ENCODE peak calls at places on chromosomes 11 and 22, in ten cellular contexts. Y is endothelial cell of umbilical vein, X is HCT116, G is spleen, M is stomach, K is GM12878, T is K562, S is H1, J is vagina, F is breast epithelium. A is an unnamed sample. For H3K9me3, the result is how much of the 10 kb centered on the place peaks cover.

GRCh38 chr11:102229510-102230119 is 87.7 kb upstream of the BIRC3 start:
- DNase-seq in Y (no peak), X (no peak), G (no peak), M (peak), K (no peak), T (no peak), S (no peak), J (no peak), F (no peak), A (no peak)

GRCh38 chr22:48077699-48078098 is 1315.2 kb downstream of the TBC1D22A start:
- DNase-seq in Y (no peak), X (no peak), G (no peak), M (no peak), K (no peak), T (no peak), S (no peak), J (no peak), F (no peak), A (no peak)

GRCh38 chr11:68844801-68845200 is 3.1 kb upstream of the CPT1A start:
- DNase-seq in Y (no peak), X (no peak), G (no peak), M (no peak), K (no peak), T (no peak), S (no peak), J (no peak), F (no peak), A (no peak)

GRCh38 chr22:39723899-39724351 is 153.4 kb downstream of the CACNA1I start:
- DNase-seq in Y (no peak), X (peak), G (no peak), M (peak), K (no peak), T (peak), S (no peak), J (no peak), F (no peak), A (no peak)

GRCh38 chr11:15770798-15771414 is 585.4 kb downstream of the SOX6 start:
- DNase-seq in Y (peak), X (peak), G (no peak), M (peak), K (no peak), T (peak), S (peak), J (no peak), F (no peak), A (peak)

GRCh38 chr11:104772806-104773241 is 125.4 kb downstream of the CASP12 start:
- DNase-seq in Y (peak), X (peak), G (no peak), M (no peak), K (no peak), T (no peak), S (no peak), J (no peak), F (no peak), A (no peak)

GRCh38 chr22:41242396-41243117 is 1.8 kb upstream of the CHADL start:
- DNase-seq in Y (no peak), X (no peak), G (no peak), M (no peak), K (no peak), T (no peak), S (no peak), J (no peak), F (no peak), A (no peak)

GRCh38 chr11:45163956-45164575 is 17.6 kb downstream of the PRDM11 start:
- DNase-seq in Y (peak), X (no peak), G (peak), M (no peak), K (no peak), T (no peak), S (no peak), J (no peak), F (no peak), A (no peak)

GRCh38 chr11:92827132-92827531 is 142.3 kb upstream of the MTNR1B start:
- DNase-seq in Y (no peak), X (no peak), G (no peak), M (no peak), K (no peak), T (no peak), S (no peak), J (no peak), F (no peak), A (no peak)

GRCh38 chr11:20110908-20111669 is 49.2 kb downstream of the DBX1 start:
- DNase-seq in Y (peak), X (peak), G (no peak), M (peak), K (peak), T (peak), S (no peak), J (no peak), F (peak), A (peak)

GRCh38 chr11:126949066-126949945 is 51.3 kb downstream of the KIRREL3 start:
- DNase-seq in Y (no peak), X (no peak), G (no peak), M (no peak), K (no peak), T (no peak), S (no peak), J (no peak), F (no peak), A (no peak)

GRCh38 chr11:47109051-47109791 is 67.5 kb downstream of the ARFGAP2 start:
- DNase-seq in Y (no peak), X (no peak), G (no peak), M (no peak), K (no peak), T (no peak), S (no peak), J (no peak), F (no peak), A (no peak)

GRCh38 chr11:127993788-127994187 is 593.6 kb downstream of the ETS1 start:
- DNase-seq in Y (no peak), X (no peak), G (no peak), M (no peak), K (no peak), T (no peak), S (peak), J (no peak), F (no peak), A (no peak)

GRCh38 chr22:17501679-17502285 is 61.5 kb upstream of the SLC25A18 start:
- DNase-seq in Y (peak), X (peak), G (no peak), M (no peak), K (peak), T (peak), S (no peak), J (no peak), F (no peak), A (peak)

GRCh38 chr22:24284747-24285203 is 14.1 kb downstream of the SPECC1L start:
- DNase-seq in Y (peak), X (peak), G (no peak), M (no peak), K (no peak), T (peak), S (no peak), J (no peak), F (no peak), A (no peak)

GRCh38 chr11:10019906-10020682 is 273.9 kb downstream of the SBF2 start:
- DNase-seq in Y (peak), X (no peak), G (no peak), M (peak), K (no peak), T (no peak), S (no peak), J (no peak), F (peak), A (peak)

GRCh38 chr11:120141144-120142071 is 3.5 kb upstream of the TRIM29 start:
- DNase-seq in Y (no peak), X (no peak), G (no peak), M (peak), K (no peak), T (no peak), S (no peak), J (peak), F (no peak), A (no peak)

GRCh38 chr11:10263929-10264328 is 30.1 kb downstream of the SBF2 start:
- DNase-seq in Y (no peak), X (no peak), G (no peak), M (no peak), K (no peak), T (no peak), S (no peak), J (no peak), F (no peak), A (no peak)

GRCh38 chr22:32541481-32541880 is 66.9 kb downstream of the FBXO7 start:
- DNase-seq in Y (no peak), X (no peak), G (peak), M (no peak), K (no peak), T (no peak), S (no peak), J (no peak), F (no peak), A (no peak)

GRCh38 chr11:15451713-15452112 is 337.0 kb downstream of the INSC start:
- DNase-seq in Y (no peak), X (no peak), G (no peak), M (no peak), K (no peak), T (no peak), S (no peak), J (no peak), F (no peak), A (no peak)

GRCh38 chr11:114617157-114618124 is 21.9 kb upstream of the NXPE4 start:
- DNase-seq in Y (no peak), X (no peak), G (no peak), M (no peak), K (no peak), T (no peak), S (no peak), J (peak), F (no peak), A (no peak)

GRCh38 chr11:61022311-61023085 is 51.0 kb downstream of the CD6 start:
- DNase-seq in Y (no peak), X (no peak), G (no peak), M (no peak), K (no peak), T (no peak), S (no peak), J (no peak), F (no peak), A (no peak)

GRCh38 chr22:35568751-35569725 is 28.4 kb downstream of the RASD2 start:
- DNase-seq in Y (no peak), X (no peak), G (no peak), M (peak), K (no peak), T (no peak), S (no peak), J (no peak), F (no peak), A (no peak)

GRCh38 chr22:17997456-17997855 is 26.9 kb downstream of the MICAL3 start:
- DNase-seq in Y (no peak), X (no peak), G (no peak), M (no peak), K (no peak), T (no peak), S (no peak), J (no peak), F (no peak), A (no peak)

GRCh38 chr11:115784796-115785521 is 280.7 kb upstream of the CADM1 start:
- DNase-seq in Y (no peak), X (no peak), G (peak), M (peak), K (no peak), T (no peak), S (no peak), J (no peak), F (peak), A (peak)

GRCh38 chr22:49412236-49412635 is 415.4 kb downstream of the BRD1 start:
- DNase-seq in Y (no peak), X (no peak), G (no peak), M (no peak), K (no peak), T (no peak), S (no peak), J (no peak), F (no peak), A (no peak)
- H3K9me3 ChIP-seq in Y (under half), X (under half), G (under half), M (under half), K (under half), T (under half), S (under half), J (under half), F (under half), A (under half)

GRCh38 chr11:59560290-59560701 is 49.0 kb downstream of the OR4D9 start:
- DNase-seq in Y (peak), X (peak), G (no peak), M (peak), K (peak), T (peak), S (peak), J (no peak), F (peak), A (peak)
- TF ChIP-seq POLR2AphosphoS5 in Y (peak), X (peak), G (no peak), M (no peak), K (no peak), T (peak), S (no peak), J (peak), F (no peak), A (no peak)

GRCh38 chr11:2651826-2652237 is 48.0 kb downstream of the KCNQ1OT1 start:
- DNase-seq in Y (no peak), X (no peak), G (peak), M (no peak), K (no peak), T (no peak), S (no peak), J (no peak), F (no peak), A (no peak)

GRCh38 chr11:2649400-2649799 is 50.4 kb downstream of the KCNQ1OT1 start:
- DNase-seq in Y (no peak), X (no peak), G (no peak), M (no peak), K (no peak), T (no peak), S (no peak), J (no peak), F (no peak), A (no peak)

GRCh38 chr11:2651054-2651617 is 48.7 kb downstream of the KCNQ1OT1 start:
- DNase-seq in Y (no peak), X (no peak), G (no peak), M (no peak), K (no peak), T (no peak), S (no peak), J (no peak), F (no peak), A (no peak)

GRCh38 chr11:2649848-2650247 is 49.9 kb downstream of the KCNQ1OT1 start:
- DNase-seq in Y (no peak), X (no peak), G (no peak), M (no peak), K (no peak), T (no peak), S (no peak), J (no peak), F (no peak), A (no peak)

GRCh38 chr11:2650343-2650867 is 49.4 kb downstream of the KCNQ1OT1 start:
- DNase-seq in Y (no peak), X (no peak), G (no peak), M (no peak), K (no peak), T (no peak), S (no peak), J (no peak), F (no peak), A (no peak)
- H3K9me3 ChIP-seq in Y (under half), X (under half), G (half or more), M (under half), K (under half), T (under half), S (half or more), J (under half), F (half or more), A (half or more)

DNA sequence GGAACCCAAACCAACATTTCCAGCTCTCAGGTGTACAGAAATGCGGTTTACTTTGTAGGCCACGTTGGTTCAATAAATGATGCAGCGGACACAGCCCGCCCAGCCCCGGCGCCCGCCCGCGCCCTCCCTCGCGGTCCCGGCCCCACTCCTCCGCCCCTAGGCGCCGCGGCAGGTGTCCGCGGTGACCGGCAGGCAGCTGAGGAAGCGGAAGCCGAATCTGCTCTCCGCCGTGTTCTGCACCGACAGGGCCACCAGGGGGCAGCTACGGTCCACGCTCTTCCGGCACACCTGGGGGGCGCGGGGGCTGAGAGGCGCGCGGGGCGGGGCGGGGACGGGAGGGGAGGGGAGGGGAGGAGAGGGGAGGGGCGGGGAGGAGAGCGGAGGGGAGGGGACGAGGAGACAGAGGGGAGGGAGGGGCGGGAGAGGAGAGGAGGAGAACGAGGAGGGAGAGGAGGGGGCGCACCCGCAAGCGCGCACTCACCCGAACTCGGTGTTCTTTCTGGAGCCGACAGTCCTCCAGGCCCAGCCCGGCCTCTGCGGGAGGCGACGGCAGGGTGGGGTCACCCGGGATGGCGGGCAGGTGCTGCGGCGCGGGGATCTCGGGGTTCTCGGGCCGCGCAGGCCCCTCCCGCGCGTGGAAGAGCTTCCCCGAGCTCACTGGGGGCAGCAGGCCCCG is 5.6 kb downstream of the LMNTD2 start:
- DNase-seq in Y (no peak), X (peak), G (peak), M (peak), K (no peak), T (peak), S (peak), J (no peak), F (no peak), A (peak)
- TF ChIP-seq POLR2AphosphoS5 in Y (no peak), X (no peak), G (peak), M (no peak), K (no peak), T (no peak), S (no peak), J (no peak), F (no peak), A (no peak)

DNA sequence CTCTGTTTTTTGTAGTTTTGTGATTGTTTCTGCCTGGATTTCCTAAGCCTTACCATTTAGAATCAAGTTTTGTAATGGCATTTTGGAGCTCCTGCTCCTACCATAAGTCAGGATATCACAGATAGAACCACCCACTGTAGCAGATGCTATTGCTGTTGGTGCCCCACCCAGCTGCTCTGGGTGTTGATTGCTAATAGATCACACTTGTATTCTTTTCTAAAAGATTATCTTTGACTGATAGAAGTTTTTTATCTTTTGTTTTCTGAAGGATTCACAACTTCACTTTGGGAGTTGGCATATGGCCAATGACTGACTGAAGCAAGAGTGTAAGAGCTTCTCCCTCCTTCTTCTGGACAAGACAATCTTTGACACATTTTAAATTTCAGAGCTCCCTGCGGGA is 76.0 kb downstream of the EHF start:
- DNase-seq in Y (no peak), X (no peak), G (no peak), M (no peak), K (no peak), T (no peak), S (no peak), J (no peak), F (no peak), A (no peak)
- H3K9me3 ChIP-seq in Y (under half), X (under half), G (under half), M (under half), K (under half), T (under half), S (under half), J (under half), F (under half), A (under half)